ENCODE peak calls at places on chromosomes 6 and 20, in six cellular contexts. One of them, this sample, is unnamed.

GRCh38 chr6:119110601-119111548 is 32.4 kb upstream of the FAM184A start:
- DNase-seq in HepG2: peak; percentile 69
- DNase-seq in H1: no peak
- DNase-seq in GM12878: peak; percentile 28
- DNase-seq in SK-N-SH: peak; percentile 49
- DNase-seq in K562: peak; percentile 79
- DNase-seq in this sample: peak; percentile 17

GRCh38 chr6:43292341-43292740 is 5.7 kb upstream of the SLC22A7 start:
- DNase-seq in HepG2: no peak
- DNase-seq in H1: no peak
- DNase-seq in GM12878: no peak
- DNase-seq in SK-N-SH: no peak
- DNase-seq in K562: no peak
- DNase-seq in this sample: no peak

GRCh38 chr6:150286919-150287318 is 81.9 kb upstream of the IYD start:
- DNase-seq in HepG2: no peak
- DNase-seq in H1: no peak
- DNase-seq in GM12878: no peak
- DNase-seq in SK-N-SH: no peak
- DNase-seq in K562: no peak
- DNase-seq in this sample: no peak

GRCh38 chr6:158674342-158674969 is 24.6 kb downstream of the SYTL3 start:
- DNase-seq in HepG2: no peak
- DNase-seq in H1: no peak
- DNase-seq in GM12878: no peak
- DNase-seq in SK-N-SH: peak; percentile 43
- DNase-seq in K562: no peak
- DNase-seq in this sample: no peak

GRCh38 chr6:14930366-14930989 is 315.4 kb upstream of the JARID2 start:
- DNase-seq in HepG2: no peak
- DNase-seq in H1: no peak
- DNase-seq in GM12878: no peak
- DNase-seq in SK-N-SH: no peak
- DNase-seq in K562: no peak
- DNase-seq in this sample: no peak

GRCh38 chr20:51462566-51463276 is 79.8 kb downstream of the NFATC2 start:
- DNase-seq in HepG2: no peak
- DNase-seq in H1: no peak
- DNase-seq in GM12878: no peak
- DNase-seq in SK-N-SH: peak; percentile 59
- DNase-seq in K562: no peak
- DNase-seq in this sample: no peak

GRCh38 chr6:160973856-160974255 is 17.7 kb upstream of the MAP3K4 start:
- DNase-seq in HepG2: no peak
- DNase-seq in H1: no peak
- DNase-seq in GM12878: no peak
- DNase-seq in SK-N-SH: peak; percentile 46
- DNase-seq in K562: no peak
- DNase-seq in this sample: no peak

GRCh38 chr6:118893882-118894424 is at the start of gene ASF1A:
- DNase-seq in HepG2: peak; percentile 99
- DNase-seq in H1: peak; percentile 92
- DNase-seq in GM12878: peak; percentile 87
- DNase-seq in SK-N-SH: peak; percentile 93
- DNase-seq in K562: peak; percentile 99
- DNase-seq in this sample: peak; percentile 82

GRCh38 chr6:149860834-149861602 is 3.1 kb downstream of the LRP11 start:
- DNase-seq in HepG2: peak; percentile 95
- DNase-seq in H1: no peak
- DNase-seq in GM12878: no peak
- DNase-seq in SK-N-SH: no peak
- DNase-seq in K562: no peak
- DNase-seq in this sample: no peak

GRCh38 chr6:132780770-132781371 is 17.6 kb downstream of the SLC18B1 start:
- DNase-seq in HepG2: peak; percentile 19
- DNase-seq in H1: no peak
- DNase-seq in GM12878: no peak
- DNase-seq in SK-N-SH: no peak
- DNase-seq in K562: no peak
- DNase-seq in this sample: no peak

GRCh38 chr20:63896136-63896890 is 1.4 kb downstream of the DNAJC5 start:
- DNase-seq in HepG2: peak; percentile 87
- DNase-seq in H1: no peak
- DNase-seq in GM12878: no peak
- DNase-seq in SK-N-SH: no peak
- DNase-seq in K562: peak; percentile 66
- DNase-seq in this sample: peak; percentile 65

GRCh38 chr6:113651120-113651519 is 206.0 kb upstream of the MARCKS start:
- DNase-seq in HepG2: no peak
- DNase-seq in H1: no peak
- DNase-seq in GM12878: no peak
- DNase-seq in SK-N-SH: peak; percentile 16
- DNase-seq in K562: no peak
- DNase-seq in this sample: no peak

GRCh38 chr20:63652192-63652980 is 838 bp downstream of the STMN3 start:
- DNase-seq in HepG2: peak; percentile 41
- DNase-seq in H1: peak; percentile 82
- DNase-seq in GM12878: no peak
- DNase-seq in SK-N-SH: peak; percentile 90
- DNase-seq in K562: peak; percentile 66
- DNase-seq in this sample: no peak

GRCh38 chr6:126897779-126898178 is 220.7 kb upstream of the RSPO3 start:
- DNase-seq in HepG2: no peak
- DNase-seq in H1: no peak
- DNase-seq in GM12878: no peak
- DNase-seq in SK-N-SH: no peak
- DNase-seq in K562: no peak
- DNase-seq in this sample: no peak

GRCh38 chr6:125586074-125586473 is 163.4 kb upstream of the HEY2 start:
- DNase-seq in HepG2: no peak
- DNase-seq in H1: no peak
- DNase-seq in GM12878: no peak
- DNase-seq in SK-N-SH: no peak
- DNase-seq in K562: no peak
- DNase-seq in this sample: no peak

GRCh38 chr6:169225131-169225576 is 28.5 kb downstream of the THBS2 start:
- DNase-seq in HepG2: no peak
- DNase-seq in H1: no peak
- DNase-seq in GM12878: no peak
- DNase-seq in SK-N-SH: no peak
- DNase-seq in K562: no peak
- DNase-seq in this sample: no peak

GRCh38 chr6:169224716-169225115 is 28.9 kb downstream of the THBS2 start:
- DNase-seq in HepG2: no peak
- DNase-seq in H1: no peak
- DNase-seq in GM12878: no peak
- DNase-seq in SK-N-SH: no peak
- DNase-seq in K562: no peak
- DNase-seq in this sample: no peak

GRCh38 chr6:169227116-169227515 is 26.5 kb downstream of the THBS2 start:
- DNase-seq in HepG2: no peak
- DNase-seq in H1: no peak
- DNase-seq in GM12878: no peak
- DNase-seq in SK-N-SH: no peak
- DNase-seq in K562: no peak
- DNase-seq in this sample: no peak

GRCh38 chr6:169224185-169224695 is 29.4 kb downstream of the THBS2 start:
- DNase-seq in HepG2: peak; percentile 16
- DNase-seq in H1: no peak
- DNase-seq in GM12878: no peak
- DNase-seq in SK-N-SH: no peak
- DNase-seq in K562: peak; percentile 62
- DNase-seq in this sample: no peak

DNA sequence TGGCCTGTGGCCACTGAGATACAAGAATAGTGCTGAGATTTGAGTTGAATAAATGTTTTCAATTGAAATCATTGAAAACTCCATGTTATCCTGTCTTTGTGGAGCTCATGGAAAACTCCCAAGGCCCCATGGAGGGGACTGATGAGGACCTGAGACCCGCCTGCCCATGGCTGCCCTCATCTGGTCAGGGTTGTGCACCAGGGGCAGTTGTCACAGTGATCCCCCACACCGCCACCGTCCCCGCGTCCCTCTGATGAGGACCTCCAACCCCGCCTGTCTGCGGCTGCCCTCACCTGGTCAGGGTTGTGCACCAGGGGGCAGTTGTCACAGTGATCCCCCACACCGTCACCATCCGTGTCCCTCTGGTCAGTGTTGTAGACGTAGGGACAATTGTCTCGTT is 27.8 kb downstream of the THBS2 start:
- DNase-seq in HepG2: no peak
- DNase-seq in H1: no peak
- DNase-seq in GM12878: no peak
- DNase-seq in SK-N-SH: no peak
- DNase-seq in K562: no peak
- DNase-seq in this sample: no peak
- TF ChIP-seq GABPA in HepG2: no peak
- TF ChIP-seq GABPA in H1: no peak
- TF ChIP-seq GABPA in GM12878: no peak
- TF ChIP-seq GABPA in SK-N-SH: no peak
- TF ChIP-seq GABPA in K562: no peak
- TF ChIP-seq GABPA in this sample: no peak

GRCh38 chr6:35776364-35777215 is at the start of gene CLPSL2:
- DNase-seq in HepG2: no peak
- DNase-seq in H1: peak; percentile 83
- DNase-seq in GM12878: no peak
- DNase-seq in SK-N-SH: peak; percentile 82
- DNase-seq in K562: no peak
- DNase-seq in this sample: no peak
- TF ChIP-seq CTCF in HepG2: no peak
- TF ChIP-seq CTCF in H1: no peak
- TF ChIP-seq CTCF in GM12878: no peak
- TF ChIP-seq CTCF in SK-N-SH: no peak
- TF ChIP-seq CTCF in K562: no peak
- TF ChIP-seq CTCF in this sample: no peak

GRCh38 chr20:50257860-50258259 is 67.2 kb downstream of the CEBPB start:
- DNase-seq in HepG2: no peak
- DNase-seq in H1: no peak
- DNase-seq in GM12878: no peak
- DNase-seq in SK-N-SH: no peak
- DNase-seq in K562: no peak
- DNase-seq in this sample: no peak

GRCh38 chr20:50260480-50261221 is 70.0 kb downstream of the CEBPB start:
- DNase-seq in HepG2: no peak
- DNase-seq in H1: no peak
- DNase-seq in GM12878: no peak
- DNase-seq in SK-N-SH: no peak
- DNase-seq in K562: peak; percentile 44
- DNase-seq in this sample: peak; percentile 82

GRCh38 chr20:50258790-50259483 is 68.3 kb downstream of the CEBPB start:
- DNase-seq in HepG2: no peak
- DNase-seq in H1: no peak
- DNase-seq in GM12878: no peak
- DNase-seq in SK-N-SH: no peak
- DNase-seq in K562: no peak
- DNase-seq in this sample: no peak

GRCh38 chr20:50256577-50256976 is 65.9 kb downstream of the CEBPB start:
- DNase-seq in HepG2: no peak
- DNase-seq in H1: no peak
- DNase-seq in GM12878: no peak
- DNase-seq in SK-N-SH: no peak
- DNase-seq in K562: no peak
- DNase-seq in this sample: no peak

DNA sequence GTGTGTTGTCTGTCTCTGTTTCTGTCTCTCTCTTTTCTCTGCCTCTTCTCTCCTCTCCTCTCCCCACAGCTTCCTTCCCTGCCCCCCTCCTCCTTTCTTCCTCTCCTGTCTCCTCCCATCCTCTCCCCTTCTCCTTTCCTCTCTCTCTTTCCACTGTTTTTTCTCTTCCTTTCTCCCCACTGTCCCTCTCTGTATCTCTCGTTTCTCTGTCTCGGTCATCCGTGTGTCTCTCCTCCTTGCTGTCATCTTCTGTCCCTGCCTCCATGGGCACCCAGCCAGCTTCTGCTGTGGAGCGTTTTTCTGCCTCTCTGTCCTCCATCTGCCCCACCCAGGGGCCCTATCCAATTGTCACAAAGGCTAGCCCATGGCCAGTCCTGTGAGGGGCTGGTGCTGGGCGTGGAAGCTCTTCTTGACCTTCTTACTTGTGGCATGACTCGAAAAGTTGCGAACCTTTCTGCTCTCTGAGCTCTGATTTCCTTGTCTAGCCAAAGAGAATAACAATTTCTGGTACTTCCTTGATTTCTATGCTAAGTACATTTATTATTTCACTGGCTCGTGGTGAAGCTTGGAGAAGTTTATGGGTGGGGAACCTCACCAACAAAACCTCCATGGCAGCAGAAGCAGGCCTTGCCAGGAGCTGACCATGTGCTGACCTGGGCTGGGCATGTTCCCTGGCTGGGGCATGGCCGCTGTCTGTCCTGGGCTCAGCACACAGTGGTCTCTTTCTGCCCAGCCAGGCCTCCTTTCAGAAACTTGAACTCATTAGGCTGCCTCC is 69.3 kb downstream of the CEBPB start:
- DNase-seq in HepG2: no peak
- DNase-seq in H1: no peak
- DNase-seq in GM12878: no peak
- DNase-seq in SK-N-SH: no peak
- DNase-seq in K562: peak; percentile 64
- DNase-seq in this sample: peak; percentile 36
- TF ChIP-seq GABPA in HepG2: no peak
- TF ChIP-seq GABPA in H1: no peak
- TF ChIP-seq GABPA in GM12878: no peak
- TF ChIP-seq GABPA in SK-N-SH: no peak
- TF ChIP-seq GABPA in K562: no peak
- TF ChIP-seq GABPA in this sample: no peak

GRCh38 chr6:163463795-163464194 is 49.3 kb downstream of the QKI start:
- DNase-seq in HepG2: no peak
- DNase-seq in H1: no peak
- DNase-seq in GM12878: no peak
- DNase-seq in SK-N-SH: no peak
- DNase-seq in K562: no peak
- DNase-seq in this sample: no peak
- TF ChIP-seq CTCF in HepG2: no peak
- TF ChIP-seq CTCF in H1: no peak
- TF ChIP-seq CTCF in GM12878: no peak
- TF ChIP-seq CTCF in SK-N-SH: no peak
- TF ChIP-seq CTCF in K562: no peak
- TF ChIP-seq CTCF in this sample: no peak

DNA sequence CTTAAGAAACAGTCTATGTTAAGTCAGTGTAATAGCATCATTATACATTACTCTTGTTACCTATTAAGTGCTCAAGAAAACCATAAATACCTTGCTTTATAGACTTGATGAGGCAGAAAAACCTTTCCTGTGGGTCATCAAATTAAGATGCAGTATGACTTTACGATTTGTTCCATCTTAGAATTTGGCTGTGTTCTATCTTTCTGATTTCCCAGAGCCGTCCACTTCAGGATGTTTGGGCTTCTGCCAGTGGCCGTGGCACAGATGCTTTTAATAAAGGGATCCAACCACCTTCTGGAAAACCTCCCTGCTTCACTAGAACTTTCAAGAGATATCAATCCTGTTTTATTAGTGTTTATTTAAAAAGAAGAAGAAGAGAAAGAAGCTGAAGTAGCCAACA is 71.2 kb downstream of the PDE7B start:
- DNase-seq in HepG2: no peak
- DNase-seq in H1: no peak
- DNase-seq in GM12878: no peak
- DNase-seq in SK-N-SH: peak; percentile 49
- DNase-seq in K562: no peak
- DNase-seq in this sample: no peak
- TF ChIP-seq GABPA in HepG2: no peak
- TF ChIP-seq GABPA in H1: no peak
- TF ChIP-seq GABPA in GM12878: no peak
- TF ChIP-seq GABPA in SK-N-SH: no peak
- TF ChIP-seq GABPA in K562: no peak
- TF ChIP-seq GABPA in this sample: no peak

This sample was measured in HL-60.